ENCODE peak calls at places on chromosomes 6 and 20, in five cellular contexts. One of them, this sample, is unnamed.

GRCh38 chr6:72810571-72811280 is 188.9 kb downstream of the KCNQ5 start:
- DNase-seq in astrocyte: no peak
- DNase-seq in DND-41: no peak
- DNase-seq in lung: no peak
- DNase-seq in left lung: no peak
- DNase-seq in this sample: no peak

GRCh38 chr20:9978395-9979004 is 56.3 kb upstream of the ANKEF1 start:
- DNase-seq in astrocyte: peak; percentile 83
- DNase-seq in DND-41: peak; percentile 43
- DNase-seq in lung: no peak
- DNase-seq in left lung: no peak
- DNase-seq in this sample: no peak

GRCh38 chr6:149212892-149213786 is 104.4 kb upstream of the TAB2 start:
- DNase-seq in astrocyte: peak; percentile 77
- DNase-seq in DND-41: no peak
- DNase-seq in lung: no peak
- DNase-seq in left lung: no peak
- DNase-seq in this sample: no peak

GRCh38 chr20:31707994-31708744 is 14.5 kb downstream of the BCL2L1 start:
- DNase-seq in astrocyte: no peak
- DNase-seq in DND-41: peak; percentile 92
- DNase-seq in lung: no peak
- DNase-seq in left lung: no peak
- DNase-seq in this sample: peak; percentile 54

GRCh38 chr20:38221041-38221589 is 39.4 kb downstream of the KIAA1755 start:
- DNase-seq in astrocyte: peak; percentile 16
- DNase-seq in DND-41: peak; percentile 73
- DNase-seq in lung: peak; percentile 62
- DNase-seq in left lung: peak; percentile 91
- DNase-seq in this sample: peak; percentile 66

GRCh38 chr6:141033101-141033500 is 1099.6 kb upstream of the GJE1 start:
- DNase-seq in astrocyte: no peak
- DNase-seq in DND-41: no peak
- DNase-seq in lung: no peak
- DNase-seq in left lung: no peak
- DNase-seq in this sample: no peak

GRCh38 chr6:91164105-91164504 is 577.2 kb upstream of the MAP3K7 start:
- DNase-seq in astrocyte: no peak
- DNase-seq in DND-41: no peak
- DNase-seq in lung: no peak
- DNase-seq in left lung: no peak
- DNase-seq in this sample: no peak

GRCh38 chr6:149079911-149080501 is 237.5 kb upstream of the TAB2 start:
- DNase-seq in astrocyte: peak; percentile 65
- DNase-seq in DND-41: no peak
- DNase-seq in lung: no peak
- DNase-seq in left lung: no peak
- DNase-seq in this sample: peak; percentile 65

GRCh38 chr20:54219751-54220426 is 12.0 kb downstream of the PFDN4 start:
- DNase-seq in astrocyte: peak; percentile 23
- DNase-seq in DND-41: no peak
- DNase-seq in lung: no peak
- DNase-seq in left lung: no peak
- DNase-seq in this sample: no peak

GRCh38 chr6:86477510-86478166 is 459.7 kb upstream of the HTR1E start:
- DNase-seq in astrocyte: no peak
- DNase-seq in DND-41: no peak
- DNase-seq in lung: no peak
- DNase-seq in left lung: no peak
- DNase-seq in this sample: no peak

GRCh38 chr20:45096781-45097180 is 4.1 kb downstream of the KCNS1 start:
- DNase-seq in astrocyte: no peak
- DNase-seq in DND-41: no peak
- DNase-seq in lung: no peak
- DNase-seq in left lung: no peak
- DNase-seq in this sample: no peak

GRCh38 chr20:45097485-45098095 is 3.3 kb downstream of the KCNS1 start:
- DNase-seq in astrocyte: peak; percentile 10
- DNase-seq in DND-41: no peak
- DNase-seq in lung: no peak
- DNase-seq in left lung: peak; percentile 85
- DNase-seq in this sample: no peak

GRCh38 chr20:45095753-45096371 is 5.1 kb downstream of the KCNS1 start:
- DNase-seq in astrocyte: no peak
- DNase-seq in DND-41: peak; percentile 73
- DNase-seq in lung: peak; percentile 60
- DNase-seq in left lung: no peak
- DNase-seq in this sample: peak; percentile 21

GRCh38 chr20:45100563-45101245 is at the start of gene KCNS1:
- DNase-seq in astrocyte: no peak
- DNase-seq in DND-41: no peak
- DNase-seq in lung: no peak
- DNase-seq in left lung: peak; percentile 81
- DNase-seq in this sample: no peak

DNA sequence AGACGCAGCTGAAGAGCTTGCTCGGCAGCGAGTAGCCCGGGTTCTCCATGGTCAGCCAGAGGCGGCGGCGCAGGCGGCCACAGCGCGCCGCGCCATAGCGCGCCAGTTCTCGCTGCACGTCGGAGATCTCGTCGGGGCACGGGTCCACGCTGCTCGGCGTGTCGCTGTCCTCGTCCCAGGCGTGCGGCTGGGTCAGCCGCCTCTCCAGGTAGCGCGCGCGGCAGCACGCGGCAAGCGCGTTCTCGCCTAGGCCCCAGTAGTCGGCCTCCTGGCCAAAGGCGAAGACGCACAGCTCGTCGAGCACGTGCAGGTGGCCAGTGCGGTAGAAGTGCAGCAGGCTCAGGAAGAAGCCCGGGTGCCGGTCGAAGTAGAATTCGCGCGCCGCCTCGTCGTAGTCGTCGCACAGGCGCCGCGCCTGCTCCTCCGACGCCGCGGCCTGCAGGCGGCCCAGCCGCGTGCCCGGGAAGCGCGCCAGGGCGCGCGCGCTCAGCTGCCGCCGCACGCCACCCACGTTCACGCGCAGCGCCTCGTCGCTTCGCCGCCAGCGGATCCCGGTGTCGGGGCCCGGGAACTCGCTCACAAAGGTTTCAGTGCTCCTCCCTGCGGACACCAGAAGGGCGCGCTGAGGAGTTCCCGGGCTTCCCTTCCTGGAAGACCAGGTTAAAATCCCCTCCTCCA is 2.7 kb downstream of the KCNS1 start:
- DNase-seq in astrocyte: peak; percentile 10
- DNase-seq in DND-41: no peak
- DNase-seq in lung: no peak
- DNase-seq in left lung: peak; percentile 74
- DNase-seq in this sample: no peak
- TF ChIP-seq CTCF in astrocyte: no peak
- TF ChIP-seq CTCF in DND-41: no peak
- TF ChIP-seq CTCF in lung: no peak
- TF ChIP-seq CTCF in left lung: no peak
- TF ChIP-seq CTCF in this sample: no peak

DNA sequence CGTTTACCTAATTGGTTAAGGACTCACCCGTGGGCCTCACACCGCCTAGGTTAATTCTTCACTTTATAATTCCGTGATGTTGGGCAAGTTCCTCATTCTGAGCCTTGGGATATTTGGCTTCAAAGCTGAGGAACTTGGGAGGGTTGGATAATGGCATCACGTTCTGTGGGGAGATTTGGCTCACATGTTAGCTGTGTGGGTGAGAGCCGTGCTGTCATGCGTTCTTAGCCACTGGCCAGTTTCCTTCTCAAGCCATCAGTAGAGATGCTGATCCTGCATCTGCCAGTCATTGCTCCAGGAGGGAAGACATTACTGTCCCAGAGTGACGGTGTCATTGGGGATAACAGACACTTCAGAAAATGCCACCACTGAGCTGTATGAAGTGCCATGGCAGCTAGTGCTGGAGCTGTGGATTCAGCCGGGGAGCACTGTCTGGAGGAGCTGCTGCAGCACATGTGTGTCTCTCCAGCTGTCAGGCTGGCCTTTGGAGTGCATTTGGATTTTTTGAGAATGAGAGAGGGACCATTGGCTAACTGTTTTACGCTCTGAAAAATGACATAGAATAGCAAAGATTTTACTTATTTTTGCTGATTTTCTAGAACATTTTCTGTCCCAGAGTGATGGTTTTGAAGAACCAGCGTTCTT is 16.5 kb downstream of the IGF2R start:
- DNase-seq in astrocyte: no peak
- DNase-seq in DND-41: no peak
- DNase-seq in lung: no peak
- DNase-seq in left lung: no peak
- DNase-seq in this sample: no peak
- H3K4me1 ChIP-seq in astrocyte: peaks cover 62% of the 10 kb centered on the region
- H3K4me1 ChIP-seq in DND-41: peaks cover 86% of the 10 kb centered on the region
- H3K4me1 ChIP-seq in lung: peaks cover 39% of the 10 kb centered on the region
- H3K4me1 ChIP-seq in left lung: peaks cover 97% of the 10 kb centered on the region
- H3K4me1 ChIP-seq in this sample: peaks cover 10% of the 10 kb centered on the region

GRCh38 chr6:10591411-10592160 is 70.4 kb downstream of the GCNT2 start:
- DNase-seq in astrocyte: no peak
- DNase-seq in DND-41: no peak
- DNase-seq in lung: no peak
- DNase-seq in left lung: no peak
- DNase-seq in this sample: no peak

GRCh38 chr6:10597499-10598001 is 76.4 kb downstream of the GCNT2 start:
- DNase-seq in astrocyte: no peak
- DNase-seq in DND-41: no peak
- DNase-seq in lung: no peak
- DNase-seq in left lung: no peak
- DNase-seq in this sample: no peak

GRCh38 chr6:10599046-10599445 is 77.9 kb downstream of the GCNT2 start:
- DNase-seq in astrocyte: no peak
- DNase-seq in DND-41: no peak
- DNase-seq in lung: no peak
- DNase-seq in left lung: no peak
- DNase-seq in this sample: no peak

GRCh38 chr6:10598084-10598960 is 77.2 kb downstream of the GCNT2 start:
- DNase-seq in astrocyte: no peak
- DNase-seq in DND-41: no peak
- DNase-seq in lung: no peak
- DNase-seq in left lung: no peak
- DNase-seq in this sample: no peak

DNA sequence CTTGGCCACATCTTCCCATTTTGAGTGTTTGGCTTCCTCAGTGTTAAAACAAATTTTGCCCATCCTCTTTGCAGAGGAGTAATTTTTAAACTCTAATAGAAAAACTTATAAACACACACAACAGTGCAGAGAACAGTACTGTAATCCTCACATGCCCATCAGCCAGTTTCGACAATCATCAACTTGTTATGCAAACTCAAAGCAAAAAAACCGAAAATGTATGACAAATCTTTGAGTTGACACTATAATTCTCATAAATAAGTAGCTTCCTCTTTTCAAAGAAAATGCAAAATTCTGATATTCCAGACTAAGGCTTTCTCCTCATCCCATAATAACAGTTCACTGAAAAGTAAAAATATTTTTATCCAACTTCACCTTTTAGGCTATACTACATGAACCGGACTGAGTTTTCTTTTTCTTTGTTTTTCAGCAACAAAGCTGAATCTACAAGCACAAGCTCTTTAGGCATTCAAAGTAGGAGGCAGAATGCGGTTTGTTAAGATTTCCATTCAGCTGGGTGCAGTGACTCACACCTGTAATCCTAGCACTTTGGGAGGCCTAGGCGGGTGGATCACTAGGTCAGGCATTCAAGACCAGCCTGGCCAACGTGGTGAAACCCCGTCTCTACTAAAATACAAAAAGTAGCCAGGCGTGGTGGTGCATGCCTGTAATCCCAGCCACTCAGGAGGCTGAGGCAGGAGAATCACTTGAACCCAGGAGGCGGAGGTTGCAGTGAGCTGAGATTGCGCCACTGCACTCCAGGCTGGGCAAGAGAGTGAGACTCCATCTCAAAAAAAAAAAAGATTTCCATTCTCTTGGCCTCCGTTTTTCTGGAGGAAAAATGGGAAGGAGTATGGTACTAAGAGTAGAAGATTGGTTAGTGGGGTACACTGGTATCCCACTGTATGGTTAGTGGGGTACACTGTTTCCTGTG is 74.8 kb downstream of the GCNT2 start:
- DNase-seq in astrocyte: peak; percentile 67
- DNase-seq in DND-41: no peak
- DNase-seq in lung: no peak
- DNase-seq in left lung: no peak
- DNase-seq in this sample: no peak
- H3K4me3 ChIP-seq in astrocyte: no peak overlapping the region
- H3K4me3 ChIP-seq in DND-41: no peak overlapping the region
- H3K4me3 ChIP-seq in lung: no peak overlapping the region
- H3K4me3 ChIP-seq in left lung: no peak overlapping the region
- H3K4me3 ChIP-seq in this sample: no peak overlapping the region

GRCh38 chr20:6636209-6637159 is 131.0 kb upstream of the BMP2 start:
- DNase-seq in astrocyte: peak; percentile 58
- DNase-seq in DND-41: no peak
- DNase-seq in lung: no peak
- DNase-seq in left lung: no peak
- DNase-seq in this sample: no peak
- TF ChIP-seq CTCF in astrocyte: peak; percentile 64
- TF ChIP-seq CTCF in DND-41: peak; percentile 47
- TF ChIP-seq CTCF in lung: peak; percentile 39
- TF ChIP-seq CTCF in left lung: peak; percentile 40
- TF ChIP-seq CTCF in this sample: no peak

DNA sequence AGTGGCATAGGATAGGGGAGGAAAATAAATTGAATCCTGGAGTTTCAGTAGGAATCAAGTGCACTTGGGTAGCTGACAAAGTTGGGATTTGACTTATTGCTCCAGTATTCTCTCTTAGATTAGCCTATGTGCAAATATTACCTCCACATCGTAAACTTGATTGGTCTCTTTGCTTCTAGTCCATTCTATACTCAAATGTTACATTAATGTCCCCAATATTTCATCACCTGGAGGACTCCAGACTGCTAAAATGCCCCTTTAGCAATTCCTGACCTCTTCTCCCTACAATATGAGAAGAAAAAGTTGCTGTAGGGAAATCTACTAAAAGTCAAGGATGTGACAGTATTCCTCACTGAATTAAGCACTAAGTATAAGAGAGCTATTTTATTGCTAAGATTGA is 16.3 kb downstream of the AFDN start:
- DNase-seq in astrocyte: no peak
- DNase-seq in DND-41: no peak
- DNase-seq in lung: no peak
- DNase-seq in left lung: no peak
- DNase-seq in this sample: no peak
- H3K4me1 ChIP-seq in astrocyte: no peaks in the 10 kb centered on the region
- H3K4me1 ChIP-seq in DND-41: no peaks in the 10 kb centered on the region
- H3K4me1 ChIP-seq in lung: peaks cover 15% of the 10 kb centered on the region
- H3K4me1 ChIP-seq in left lung: peaks cover 35% of the 10 kb centered on the region
- H3K4me1 ChIP-seq in this sample: no peaks in the 10 kb centered on the region

GRCh38 chr6:155170519-155170918 is 93.3 kb upstream of the CLDN20 start:
- DNase-seq in astrocyte: no peak
- DNase-seq in DND-41: no peak
- DNase-seq in lung: no peak
- DNase-seq in left lung: no peak
- DNase-seq in this sample: no peak
- H3K4me3 ChIP-seq in astrocyte: no peak overlapping the region
- H3K4me3 ChIP-seq in DND-41: no peak overlapping the region
- H3K4me3 ChIP-seq in lung: no peak overlapping the region
- H3K4me3 ChIP-seq in left lung: no peak overlapping the region
- H3K4me3 ChIP-seq in this sample: no peak overlapping the region

This sample was measured in breast epithelium.